ENCODE peak calls at places on chromosomes 4 and X, in six cellular contexts. One of them, this sample, is unnamed.

GRCh38 chr4:120718979-120719566 is 203.5 kb downstream of the PRDM5 start:
- DNase-seq in NCI-H2081: peak; percentile 28
- DNase-seq in cerebellar cortex: peak; percentile 26
- DNase-seq in activated T-cell treated with anti-CD3 and anti-CD28 coated beads for 1 hour: no peak
- DNase-seq in progenitor cell of endocrine pancreas: no peak
- DNase-seq in hippocampal formation: peak; percentile 1
- DNase-seq in this sample: peak; percentile 28

GRCh38 chrX:152658302-152658701 is 20.6 kb downstream of the GABRQ start:
- DNase-seq in NCI-H2081: no peak
- DNase-seq in cerebellar cortex: no peak
- DNase-seq in activated T-cell treated with anti-CD3 and anti-CD28 coated beads for 1 hour: no peak
- DNase-seq in progenitor cell of endocrine pancreas: no peak
- DNase-seq in hippocampal formation: no peak
- DNase-seq in this sample: no peak

GRCh38 chr4:156798438-156798837 is 173.2 kb downstream of the PDGFC start:
- DNase-seq in NCI-H2081: no peak
- DNase-seq in cerebellar cortex: no peak
- DNase-seq in activated T-cell treated with anti-CD3 and anti-CD28 coated beads for 1 hour: no peak
- DNase-seq in progenitor cell of endocrine pancreas: no peak
- DNase-seq in hippocampal formation: no peak
- DNase-seq in this sample: no peak

GRCh38 chrX:4397471-4397870 is 684.0 kb upstream of the PRKX start:
- DNase-seq in NCI-H2081: no peak
- DNase-seq in cerebellar cortex: no peak
- DNase-seq in activated T-cell treated with anti-CD3 and anti-CD28 coated beads for 1 hour: no peak
- DNase-seq in progenitor cell of endocrine pancreas: no peak
- DNase-seq in hippocampal formation: no peak
- DNase-seq in this sample: no peak

GRCh38 chrX:149881081-149881711 is at the start of gene MAGEA8:
- DNase-seq in NCI-H2081: no peak
- DNase-seq in cerebellar cortex: no peak
- DNase-seq in activated T-cell treated with anti-CD3 and anti-CD28 coated beads for 1 hour: no peak
- DNase-seq in progenitor cell of endocrine pancreas: no peak
- DNase-seq in hippocampal formation: no peak
- DNase-seq in this sample: no peak

GRCh38 chr4:144583658-144584057 is 62.3 kb upstream of the HHIP start:
- DNase-seq in NCI-H2081: no peak
- DNase-seq in cerebellar cortex: no peak
- DNase-seq in activated T-cell treated with anti-CD3 and anti-CD28 coated beads for 1 hour: no peak
- DNase-seq in progenitor cell of endocrine pancreas: no peak
- DNase-seq in hippocampal formation: no peak
- DNase-seq in this sample: no peak

GRCh38 chr4:106136777-106137331 is 179.2 kb downstream of the TBCK start:
- DNase-seq in NCI-H2081: no peak
- DNase-seq in cerebellar cortex: no peak
- DNase-seq in activated T-cell treated with anti-CD3 and anti-CD28 coated beads for 1 hour: no peak
- DNase-seq in progenitor cell of endocrine pancreas: no peak
- DNase-seq in hippocampal formation: no peak
- DNase-seq in this sample: no peak

GRCh38 chr4:47122592-47123291 is 91.4 kb downstream of the GABRB1 start:
- DNase-seq in NCI-H2081: peak; percentile 81
- DNase-seq in cerebellar cortex: peak; percentile 78
- DNase-seq in activated T-cell treated with anti-CD3 and anti-CD28 coated beads for 1 hour: peak; percentile 4
- DNase-seq in progenitor cell of endocrine pancreas: peak; percentile 43
- DNase-seq in hippocampal formation: peak; percentile 83
- DNase-seq in this sample: peak; percentile 65

GRCh38 chrX:45715787-45716186 is 515.1 kb upstream of the DIPK2B start:
- DNase-seq in NCI-H2081: no peak
- DNase-seq in cerebellar cortex: no peak
- DNase-seq in activated T-cell treated with anti-CD3 and anti-CD28 coated beads for 1 hour: no peak
- DNase-seq in progenitor cell of endocrine pancreas: no peak
- DNase-seq in hippocampal formation: no peak
- DNase-seq in this sample: no peak